ENCODE peak calls at places on chromosome 5, in six cellular contexts. R, O, S, U, G and A are unnamed samples.

GRCh38 chr5:134595458-134595838 is 37.2 kb downstream of the SAR1B start:
- DNase-seq in U (no peak), S (no peak), O (no peak), G (no peak), R (no peak), A (no peak)

GRCh38 chr5:149061341-149061740 is 1.5 kb downstream of the SH3TC2 start:
- DNase-seq in G (no peak), R (no peak), S (no peak), U (no peak), O (no peak), A (no peak)

GRCh38 chr5:141560725-141561483 is 57.9 kb downstream of the DIAPH1 start:
- DNase-seq in G (peak; percentile 76), S (no peak), U (peak; percentile 93), R (peak; percentile 76), O (no peak), A (peak; percentile 94)

GRCh38 chr5:66828551-66829421 is 232.6 kb downstream of the MAST4 start:
- DNase-seq in O (peak; percentile 78), S (no peak), G (peak; percentile 37), R (no peak), U (peak; percentile 64), A (peak; percentile 20)

GRCh38 chr5:135248801-135249231 is 150.2 kb downstream of the MACROH2A1 start:
- DNase-seq in S (no peak), U (no peak), O (peak; percentile 15), R (no peak), G (no peak), A (no peak)

GRCh38 chr5:21862986-21863385 is 990.2 kb downstream of the CDH12 start:
- DNase-seq in G (no peak), S (no peak), O (no peak), R (no peak), U (no peak), A (no peak)

GRCh38 chr5:157947156-157947555 is 88.2 kb upstream of the CLINT1 start:
- DNase-seq in S (no peak), G (no peak), O (no peak), R (no peak), U (no peak), A (no peak)

GRCh38 chr5:109692852-109693251 is 3.1 kb downstream of the MAN2A1 start:
- DNase-seq in S (no peak), R (no peak), U (no peak), G (no peak), O (no peak), A (no peak)

GRCh38 chr5:136006164-136006563 is 22.6 kb upstream of the TGFBI start:
- DNase-seq in S (no peak), G (no peak), U (no peak), O (no peak), R (no peak), A (peak; percentile 53)

GRCh38 chr5:77322406-77322805 is 111.9 kb downstream of the PDE8B start:
- DNase-seq in G (peak; percentile 28), S (no peak), O (no peak), U (no peak), R (no peak), A (no peak)

GRCh38 chr5:59368951-59369350 is 524.6 kb downstream of the PDE4D start:
- DNase-seq in S (no peak), R (no peak), O (no peak), G (no peak), U (no peak), A (no peak)

GRCh38 chr5:10583663-10584572 is 20.0 kb downstream of the ANKRD33B start:
- DNase-seq in G (no peak), R (no peak), U (peak; percentile 64), S (no peak), O (no peak), A (no peak)

GRCh38 chr5:81838307-81838906 is 87.5 kb upstream of the SSBP2 start:
- DNase-seq in O (no peak), S (no peak), U (no peak), G (peak; percentile 39), R (no peak), A (peak; percentile 60)

GRCh38 chr5:171601266-171601881 is 181.9 kb downstream of the FGF18 start:
- DNase-seq in U (peak; percentile 14), S (no peak), G (no peak), R (no peak), O (peak; percentile 57), A (no peak)